ENCODE peak calls at places on chromosomes 2 and 18, in six cellular contexts. Z is iris pigment epithelial cell, K is cardiac muscle cell, N is C1 segment of cervical spinal cord, I is thoracic aorta, Y is OCI-M1. V is an unnamed sample.
A peak's percentile ranks its signal among the peaks of the same experiment; 100 is the strongest.

GRCh38 chr2:65129613-65130439 is at the start of gene RAB1A:
- DNase-seq in I (peak; percentile 99), N (peak; percentile 94), K (peak; percentile 100), Y (peak; percentile 97), Z (peak; percentile 100), V (peak; percentile 98)

GRCh38 chr2:172084734-172085459 is 410 bp upstream of the DLX1 start:
- DNase-seq in N (no peak), Z (peak; percentile 94), Y (peak; percentile 95), I (no peak), K (peak; percentile 90), V (peak; percentile 96)

GRCh38 chr2:214801068-214801467 is 8.4 kb downstream of the BARD1 start:
- DNase-seq in Z (no peak), K (no peak), I (no peak), N (no peak), Y (peak; percentile 14), V (no peak)

GRCh38 chr18:37869051-37869450 is 303.5 kb upstream of the CELF4 start:
- DNase-seq in K (no peak), I (no peak), Y (no peak), N (no peak), Z (no peak), V (no peak)

GRCh38 chr2:75698928-75699327 is 11.8 kb downstream of the GCFC2 start:
- DNase-seq in Y (no peak), N (no peak), K (no peak), Z (peak; percentile 33), I (no peak), V (no peak)

GRCh38 chr2:239666053-239666854 is 265.4 kb upstream of the HDAC4 start:
- DNase-seq in I (no peak), Y (no peak), Z (no peak), K (no peak), N (no peak), V (no peak)

GRCh38 chr18:70335892-70336726 is 47.3 kb downstream of the SOCS6 start:
- DNase-seq in Z (no peak), K (no peak), N (no peak), Y (no peak), I (no peak), V (no peak)

GRCh38 chr18:22734812-22735627 is 198.1 kb upstream of the RBBP8 start:
- DNase-seq in I (no peak), K (no peak), Z (no peak), Y (peak; percentile 48), N (no peak), V (no peak)

GRCh38 chr2:60822987-60823386 is 58.4 kb upstream of the REL start:
- DNase-seq in N (no peak), Z (no peak), K (no peak), I (no peak), Y (no peak), V (no peak)

GRCh38 chr2:129297430-129297829 is 682.0 kb upstream of the RAB6C start:
- DNase-seq in N (no peak), I (no peak), Z (no peak), K (no peak), Y (no peak), V (no peak)

GRCh38 chr2:163345795-163346573 is 389.8 kb downstream of the FIGN start:
- DNase-seq in Y (peak; percentile 87), Z (peak; percentile 56), I (no peak), N (no peak), K (peak; percentile 73), V (peak; percentile 87)

GRCh38 chr2:96769816-96770215 is 9.1 kb downstream of the CNNM4 start:
- DNase-seq in Z (no peak), N (no peak), Y (no peak), I (no peak), K (no peak), V (no peak)

GRCh38 chr2:98664323-98664722 is 55.9 kb downstream of the UNC50 start:
- DNase-seq in N (no peak), K (no peak), Z (peak; percentile 12), I (no peak), Y (peak; percentile 13), V (no peak)

GRCh38 chr2:79585701-79586428 is 73.0 kb downstream of the CTNNA2 start:
- DNase-seq in I (no peak), Y (peak; percentile 65), Z (peak; percentile 1), N (no peak), K (no peak), V (peak; percentile 87)

GRCh38 chr2:238950551-238950950 is 102.7 kb downstream of the TWIST2 start:
- DNase-seq in K (no peak), N (no peak), I (no peak), Z (no peak), Y (no peak), V (no peak)

GRCh38 chr2:105344704-105345345 is 7.5 kb downstream of the C2orf49 start:
- DNase-seq in N (no peak), Y (peak; percentile 70), Z (no peak), I (no peak), K (peak; percentile 83), V (peak; percentile 27)

GRCh38 chr2:238389985-238390682 is 36.6 kb upstream of the ASB1 start:
- DNase-seq in I (no peak), K (peak; percentile 25), Z (peak; percentile 57), N (no peak), Y (no peak), V (peak; percentile 74)

GRCh38 chr2:235314371-235314915 is 179.4 kb upstream of the AGAP1 start:
- DNase-seq in I (no peak), N (no peak), Z (no peak), K (no peak), Y (no peak), V (peak; percentile 7)

V was measured in KBM-7.